ENCODE peak calls at places on chromosome 20, in six cellular contexts. One of them, this sample, is unnamed. For H3K27me3, the result is how much of the 10 kb centered on the place peaks cover.

GRCh38 chr20:64108731-64109389 is 1.5 kb upstream of the NPBWR2 start:
- DNase-seq in H9: no peak
- DNase-seq in H1: no peak
- DNase-seq in mesenchymal stem cell: no peak
- DNase-seq in mesendoderm: no peak
- DNase-seq in neuronal stem cell: no peak
- DNase-seq in this sample: no peak

GRCh38 chr20:18541741-18542140 is 25.5 kb upstream of the SMIM26 start:
- DNase-seq in H1: no peak
- DNase-seq in mesendoderm: no peak
- DNase-seq in H9: no peak
- DNase-seq in neuronal stem cell: no peak
- DNase-seq in mesenchymal stem cell: no peak
- DNase-seq in this sample: no peak

GRCh38 chr20:35006531-35006971 is 50.9 kb downstream of the MYH7B start:
- DNase-seq in H1: no peak
- DNase-seq in mesendoderm: no peak
- DNase-seq in neuronal stem cell: no peak
- DNase-seq in H9: peak
- DNase-seq in mesenchymal stem cell: no peak
- DNase-seq in this sample: no peak

GRCh38 chr20:2301164-2301622 is 5.4 kb downstream of the TGM3 start:
- DNase-seq in H1: no peak
- DNase-seq in mesenchymal stem cell: peak
- DNase-seq in H9: no peak
- DNase-seq in mesendoderm: peak
- DNase-seq in neuronal stem cell: no peak
- DNase-seq in this sample: no peak

GRCh38 chr20:63519765-63520593 is 586 bp upstream of the PPDPF start:
- DNase-seq in neuronal stem cell: peak
- DNase-seq in H1: peak
- DNase-seq in mesendoderm: no peak
- DNase-seq in mesenchymal stem cell: peak
- DNase-seq in H9: peak
- DNase-seq in this sample: peak

GRCh38 chr20:47258745-47259695 is 97.5 kb downstream of the ZMYND8 start:
- DNase-seq in mesenchymal stem cell: no peak
- DNase-seq in H1: no peak
- DNase-seq in mesendoderm: no peak
- DNase-seq in H9: no peak
- DNase-seq in neuronal stem cell: no peak
- DNase-seq in this sample: peak

GRCh38 chr20:63101781-63102719 is 95.3 kb upstream of the BHLHE23 start:
- DNase-seq in mesendoderm: peak
- DNase-seq in H1: peak
- DNase-seq in H9: peak
- DNase-seq in neuronal stem cell: no peak
- DNase-seq in mesenchymal stem cell: peak
- DNase-seq in this sample: peak

GRCh38 chr20:54227241-54227640 is 19.4 kb downstream of the PFDN4 start:
- DNase-seq in H1: no peak
- DNase-seq in mesenchymal stem cell: no peak
- DNase-seq in neuronal stem cell: no peak
- DNase-seq in H9: no peak
- DNase-seq in mesendoderm: no peak
- DNase-seq in this sample: no peak

GRCh38 chr20:3687655-3688054 is 5.8 kb upstream of the ADAM33 start:
- DNase-seq in mesenchymal stem cell: peak
- DNase-seq in mesendoderm: peak
- DNase-seq in H1: no peak
- DNase-seq in H9: no peak
- DNase-seq in neuronal stem cell: no peak
- DNase-seq in this sample: peak

GRCh38 chr20:20593447-20594170 is 118.8 kb downstream of the RALGAPA2 start:
- DNase-seq in neuronal stem cell: peak
- DNase-seq in H1: peak
- DNase-seq in H9: peak
- DNase-seq in mesenchymal stem cell: peak
- DNase-seq in mesendoderm: peak
- DNase-seq in this sample: peak

GRCh38 chr20:17381701-17382100 is 149.5 kb downstream of the BFSP1 start:
- DNase-seq in H9: no peak
- DNase-seq in mesendoderm: no peak
- DNase-seq in H1: no peak
- DNase-seq in mesenchymal stem cell: no peak
- DNase-seq in neuronal stem cell: no peak
- DNase-seq in this sample: no peak

GRCh38 chr20:48627737-48628128 is 200.1 kb downstream of the PREX1 start:
- DNase-seq in mesenchymal stem cell: no peak
- DNase-seq in H1: no peak
- DNase-seq in neuronal stem cell: no peak
- DNase-seq in H9: no peak
- DNase-seq in mesendoderm: no peak
- DNase-seq in this sample: no peak

DNA sequence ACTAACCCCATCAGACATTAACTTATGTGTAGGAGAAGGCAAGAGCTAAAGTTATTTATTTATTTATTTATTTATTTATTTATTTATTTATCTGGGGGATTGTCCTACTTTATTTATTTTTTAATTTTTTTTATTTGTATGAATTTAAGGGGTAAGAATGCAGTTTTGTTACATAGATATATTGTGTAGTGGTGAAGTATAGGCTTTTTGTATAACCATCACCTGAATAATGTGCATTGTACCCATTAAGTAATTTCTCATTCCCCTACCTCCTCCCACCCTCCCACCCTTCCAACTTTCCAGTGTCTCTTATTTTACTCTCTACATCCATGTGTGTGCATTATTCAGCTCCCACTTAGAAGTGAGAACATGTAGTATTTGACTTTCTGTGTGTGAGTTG is 51.6 kb downstream of the SPTLC3 start:
- DNase-seq in H9: no peak
- DNase-seq in mesenchymal stem cell: no peak
- DNase-seq in neuronal stem cell: no peak
- DNase-seq in H1: no peak
- DNase-seq in mesendoderm: no peak
- DNase-seq in this sample: no peak
- H2BK15ac ChIP-seq in H9: no peak
- H2BK15ac ChIP-seq in mesenchymal stem cell: no peak
- H2BK15ac ChIP-seq in neuronal stem cell: no peak
- H2BK15ac ChIP-seq in H1: no peak
- H2BK15ac ChIP-seq in mesendoderm: no peak
- H2BK15ac ChIP-seq in this sample: no peak

GRCh38 chr20:22688485-22688884 is 104.1 kb upstream of the FOXA2 start:
- DNase-seq in mesendoderm: no peak
- DNase-seq in H9: no peak
- DNase-seq in H1: no peak
- DNase-seq in mesenchymal stem cell: no peak
- DNase-seq in neuronal stem cell: no peak
- DNase-seq in this sample: no peak

GRCh38 chr20:22690616-22691179 is 106.3 kb upstream of the FOXA2 start:
- DNase-seq in mesendoderm: no peak
- DNase-seq in mesenchymal stem cell: no peak
- DNase-seq in neuronal stem cell: no peak
- DNase-seq in H9: no peak
- DNase-seq in H1: no peak
- DNase-seq in this sample: no peak

GRCh38 chr20:22690000-22690399 is 105.6 kb upstream of the FOXA2 start:
- DNase-seq in mesenchymal stem cell: no peak
- DNase-seq in H9: no peak
- DNase-seq in neuronal stem cell: no peak
- DNase-seq in H1: no peak
- DNase-seq in mesendoderm: no peak
- DNase-seq in this sample: no peak

GRCh38 chr20:22687676-22688360 is 103.4 kb upstream of the FOXA2 start:
- DNase-seq in mesenchymal stem cell: no peak
- DNase-seq in H9: no peak
- DNase-seq in H1: no peak
- DNase-seq in mesendoderm: no peak
- DNase-seq in neuronal stem cell: no peak
- DNase-seq in this sample: no peak

DNA sequence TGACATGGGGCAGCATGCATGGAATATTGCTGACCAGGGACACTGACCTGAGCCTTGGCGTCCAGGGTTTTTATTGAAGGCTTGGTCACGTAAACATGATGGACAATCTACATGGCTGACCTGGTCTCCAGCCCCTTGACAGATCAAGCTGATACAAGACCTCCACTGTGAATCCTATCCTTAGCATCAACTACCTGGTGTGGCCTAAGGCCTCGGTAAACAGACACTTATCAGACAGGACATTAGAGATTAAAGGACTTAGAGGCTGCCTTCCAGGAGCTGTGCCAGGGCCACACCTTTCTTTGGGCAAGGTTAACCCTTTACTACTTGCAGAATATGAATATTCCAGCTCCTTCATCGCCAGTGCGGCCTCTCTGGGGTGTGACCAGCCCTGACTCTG is 104.9 kb upstream of the FOXA2 start:
- DNase-seq in H9: no peak
- DNase-seq in neuronal stem cell: no peak
- DNase-seq in H1: no peak
- DNase-seq in mesenchymal stem cell: no peak
- DNase-seq in mesendoderm: no peak
- DNase-seq in this sample: no peak
- H3K27me3 ChIP-seq in H9: under half
- H3K27me3 ChIP-seq in neuronal stem cell: under half
- H3K27me3 ChIP-seq in H1: under half
- H3K27me3 ChIP-seq in mesenchymal stem cell: under half
- H3K27me3 ChIP-seq in mesendoderm: under half
- H3K27me3 ChIP-seq in this sample: under half

GRCh38 chr20:37011147-37011546 is 59.6 kb upstream of the SAMHD1 start:
- DNase-seq in mesenchymal stem cell: no peak
- DNase-seq in H9: no peak
- DNase-seq in mesendoderm: no peak
- DNase-seq in neuronal stem cell: no peak
- DNase-seq in H1: no peak
- DNase-seq in this sample: no peak
- H2BK15ac ChIP-seq in mesenchymal stem cell: no peak
- H2BK15ac ChIP-seq in H9: no peak
- H2BK15ac ChIP-seq in mesendoderm: no peak
- H2BK15ac ChIP-seq in neuronal stem cell: no peak
- H2BK15ac ChIP-seq in H1: no peak
- H2BK15ac ChIP-seq in this sample: no peak

GRCh38 chr20:38729767-38730166 is 5.5 kb downstream of the SLC32A1 start:
- DNase-seq in H1: no peak
- DNase-seq in H9: no peak
- DNase-seq in mesenchymal stem cell: no peak
- DNase-seq in neuronal stem cell: no peak
- DNase-seq in mesendoderm: peak
- DNase-seq in this sample: no peak
- H3K27me3 ChIP-seq in H1: half or more
- H3K27me3 ChIP-seq in H9: half or more
- H3K27me3 ChIP-seq in mesenchymal stem cell: half or more
- H3K27me3 ChIP-seq in neuronal stem cell: half or more
- H3K27me3 ChIP-seq in mesendoderm: half or more
- H3K27me3 ChIP-seq in this sample: half or more

GRCh38 chr20:24785141-24785924 is 163.7 kb upstream of the CST7 start:
- DNase-seq in mesendoderm: no peak
- DNase-seq in mesenchymal stem cell: peak
- DNase-seq in neuronal stem cell: no peak
- DNase-seq in H1: no peak
- DNase-seq in H9: no peak
- DNase-seq in this sample: peak

GRCh38 chr20:24784607-24785006 is 164.5 kb upstream of the CST7 start:
- DNase-seq in mesendoderm: no peak
- DNase-seq in H1: no peak
- DNase-seq in neuronal stem cell: no peak
- DNase-seq in H9: no peak
- DNase-seq in mesenchymal stem cell: no peak
- DNase-seq in this sample: no peak

GRCh38 chr20:24786646-24787045 is 162.4 kb upstream of the CST7 start:
- DNase-seq in neuronal stem cell: no peak
- DNase-seq in H9: no peak
- DNase-seq in mesendoderm: no peak
- DNase-seq in H1: no peak
- DNase-seq in mesenchymal stem cell: no peak
- DNase-seq in this sample: no peak

GRCh38 chr20:24787071-24787470 is 162.0 kb upstream of the CST7 start:
- DNase-seq in mesendoderm: no peak
- DNase-seq in neuronal stem cell: no peak
- DNase-seq in H1: no peak
- DNase-seq in mesenchymal stem cell: no peak
- DNase-seq in H9: no peak
- DNase-seq in this sample: no peak

DNA sequence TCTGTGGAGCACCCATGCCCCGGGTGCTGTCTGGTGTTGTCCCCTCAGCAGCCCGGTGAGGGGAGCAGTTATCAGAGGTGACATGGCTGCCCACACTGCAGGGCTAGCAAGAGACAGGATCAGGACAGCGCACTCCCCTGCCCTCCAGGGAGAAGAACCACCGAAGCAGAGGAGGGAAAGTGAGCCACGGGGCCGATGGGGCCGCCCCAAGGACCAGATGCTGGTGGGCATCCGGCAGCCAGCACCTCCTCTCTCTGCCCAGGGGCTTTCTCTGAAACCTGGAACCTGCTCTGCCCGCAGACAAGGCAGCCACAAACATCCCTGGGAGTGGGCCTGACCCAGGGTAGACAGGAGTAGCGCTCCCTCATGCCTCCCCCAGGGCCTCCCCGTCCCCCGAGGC is 163.0 kb upstream of the CST7 start:
- DNase-seq in H1: no peak
- DNase-seq in H9: no peak
- DNase-seq in neuronal stem cell: no peak
- DNase-seq in mesendoderm: no peak
- DNase-seq in mesenchymal stem cell: no peak
- DNase-seq in this sample: no peak
- H2BK15ac ChIP-seq in H1: no peak
- H2BK15ac ChIP-seq in H9: no peak
- H2BK15ac ChIP-seq in neuronal stem cell: no peak
- H2BK15ac ChIP-seq in mesendoderm: no peak
- H2BK15ac ChIP-seq in mesenchymal stem cell: no peak
- H2BK15ac ChIP-seq in this sample: no peak

GRCh38 chr20:6767536-6768227 is at the start of gene BMP2:
- DNase-seq in H1: peak
- DNase-seq in mesendoderm: peak
- DNase-seq in mesenchymal stem cell: peak
- DNase-seq in H9: peak
- DNase-seq in neuronal stem cell: peak
- DNase-seq in this sample: peak
- H3K27me3 ChIP-seq in H1: under half
- H3K27me3 ChIP-seq in mesendoderm: under half
- H3K27me3 ChIP-seq in mesenchymal stem cell: under half
- H3K27me3 ChIP-seq in H9: under half
- H3K27me3 ChIP-seq in neuronal stem cell: under half
- H3K27me3 ChIP-seq in this sample: under half

GRCh38 chr20:21994203-21994602 is 288.7 kb downstream of the PAX1 start:
- DNase-seq in H1: no peak
- DNase-seq in H9: no peak
- DNase-seq in mesenchymal stem cell: no peak
- DNase-seq in neuronal stem cell: no peak
- DNase-seq in mesendoderm: no peak
- DNase-seq in this sample: no peak
- H2BK15ac ChIP-seq in H1: no peak
- H2BK15ac ChIP-seq in H9: no peak
- H2BK15ac ChIP-seq in mesenchymal stem cell: no peak
- H2BK15ac ChIP-seq in neuronal stem cell: no peak
- H2BK15ac ChIP-seq in mesendoderm: no peak
- H2BK15ac ChIP-seq in this sample: no peak

GRCh38 chr20:23043376-23043775 is 6.1 kb downstream of the THBD start:
- DNase-seq in mesenchymal stem cell: no peak
- DNase-seq in H9: no peak
- DNase-seq in H1: no peak
- DNase-seq in neuronal stem cell: no peak
- DNase-seq in mesendoderm: peak
- DNase-seq in this sample: no peak
- H3K27me3 ChIP-seq in mesenchymal stem cell: under half
- H3K27me3 ChIP-seq in H9: under half
- H3K27me3 ChIP-seq in H1: under half
- H3K27me3 ChIP-seq in neuronal stem cell: under half
- H3K27me3 ChIP-seq in mesendoderm: under half
- H3K27me3 ChIP-seq in this sample: half or more

This sample was measured in IMR-90.